ENCODE peak calls at places on chromosome 10, in nine cellular contexts. B, N, I, D, W, G, Q, Z and Y are unnamed samples.

GRCh38 chr10:29657719-29658274 is 23.0 kb upstream of the SVIL start:
- DNase-seq in Z (no peak), G (no peak), W (no peak), N (no peak), Q (peak; percentile 65), B (no peak), D (no peak), I (no peak), Y (no peak)

GRCh38 chr10:34254596-34254995 is 560.5 kb downstream of the PARD3 start:
- DNase-seq in B (peak; percentile 51), Z (no peak), G (no peak), W (no peak), I (no peak), N (no peak), D (no peak), Q (peak; percentile 94), Y (peak; percentile 31)

GRCh38 chr10:45418859-45419672 is 45.0 kb downstream of the ALOX5 start:
- DNase-seq in I (no peak), N (peak; percentile 79), D (peak; percentile 62), W (no peak), B (peak; percentile 77), Z (peak; percentile 82), Q (no peak), G (peak; percentile 83), Y (peak; percentile 29)

GRCh38 chr10:93060887-93061593 is 442 bp downstream of the CYP26C1 start:
- DNase-seq in B (no peak), G (no peak), N (peak; percentile 42), I (no peak), Q (no peak), Z (no peak), W (no peak), D (no peak), Y (no peak)

GRCh38 chr10:88651131-88651541 is 13.1 kb upstream of the LIPF start:
- DNase-seq in Z (no peak), I (no peak), B (no peak), Q (peak; percentile 86), W (no peak), D (no peak), G (no peak), N (no peak), Y (peak; percentile 83)

GRCh38 chr10:119443970-119444660 is 98.4 kb downstream of the RGS10 start:
- DNase-seq in W (no peak), G (no peak), N (no peak), I (no peak), D (no peak), Z (no peak), B (no peak), Q (no peak), Y (no peak)

GRCh38 chr10:30918651-30919050 is 113.0 kb downstream of the ZNF438 start:
- DNase-seq in B (no peak), Q (no peak), D (no peak), Z (no peak), G (no peak), N (no peak), I (no peak), W (no peak), Y (no peak)

GRCh38 chr10:68406111-68406814 is 814 bp downstream of the RUFY2 start:
- DNase-seq in B (peak; percentile 79), N (peak; percentile 82), Z (peak; percentile 87), I (peak; percentile 15), Q (peak; percentile 25), W (no peak), D (peak; percentile 39), G (peak; percentile 82), Y (peak; percentile 72)

GRCh38 chr10:26931223-26931622 is 70.5 kb upstream of the ABI1 start:
- DNase-seq in Q (no peak), G (no peak), W (no peak), D (no peak), B (no peak), Z (no peak), N (peak; percentile 83), I (no peak), Y (no peak)

GRCh38 chr10:132397036-132397541 is at the start of gene PWWP2B:
- DNase-seq in D (peak; percentile 38), Q (no peak), N (no peak), B (peak; percentile 55), W (no peak), Z (peak; percentile 70), G (peak; percentile 87), I (no peak), Y (peak; percentile 49)

GRCh38 chr10:123009105-123009805 is 449 bp downstream of the ACADSB start:
- DNase-seq in G (peak; percentile 68), D (peak; percentile 33), I (no peak), Q (no peak), W (no peak), B (peak; percentile 25), N (peak; percentile 34), Z (peak; percentile 51), Y (no peak)

GRCh38 chr10:11080564-11080984 is 62.9 kb downstream of the CELF2 start:
- DNase-seq in W (no peak), D (no peak), Q (no peak), G (no peak), B (no peak), I (no peak), N (no peak), Z (no peak), Y (no peak)

GRCh38 chr10:58952747-58953466 is 223.5 kb upstream of the PHYHIPL start:
- DNase-seq in B (peak; percentile 46), D (peak; percentile 44), I (peak; percentile 61), W (no peak), Q (peak; percentile 49), G (no peak), Z (peak; percentile 64), N (peak; percentile 74), Y (peak; percentile 51)

GRCh38 chr10:63003816-63004453 is 129.2 kb upstream of the NRBF2 start:
- DNase-seq in G (no peak), I (no peak), Q (peak; percentile 21), N (peak; percentile 35), B (no peak), W (no peak), D (no peak), Z (no peak), Y (no peak)

GRCh38 chr10:103709341-103709920 is 145.9 kb downstream of the SH3PXD2A start:
- DNase-seq in N (no peak), W (no peak), Z (no peak), I (no peak), G (no peak), D (no peak), Q (peak; percentile 75), B (no peak), Y (no peak)

GRCh38 chr10:122485670-122486069 is 24.3 kb downstream of the HTRA1 start:
- DNase-seq in I (no peak), B (peak; percentile 47), N (no peak), G (peak; percentile 5), D (no peak), Z (no peak), Q (no peak), W (no peak), Y (peak; percentile 91)

GRCh38 chr10:69051710-69052487 is 36.0 kb upstream of the SRGN start:
- DNase-seq in Z (peak; percentile 65), B (no peak), Q (no peak), G (no peak), W (no peak), I (no peak), D (no peak), N (peak; percentile 33), Y (no peak)

GRCh38 chr10:67575530-67575929 is 120.5 kb downstream of the CTNNA3 start:
- DNase-seq in G (no peak), N (no peak), W (no peak), Q (no peak), B (no peak), Z (no peak), D (no peak), I (no peak), Y (peak; percentile 2)

GRCh38 chr10:27748586-27748985 is 3.0 kb upstream of the MKX start:
- DNase-seq in I (no peak), B (no peak), Q (no peak), N (no peak), W (no peak), G (no peak), D (no peak), Z (no peak), Y (no peak)

GRCh38 chr10:79376078-79376628 is 28.9 kb downstream of the PPIF start:
- DNase-seq in W (no peak), N (no peak), G (no peak), Q (no peak), Z (no peak), D (no peak), I (no peak), B (no peak), Y (no peak)

GRCh38 chr10:68828833-68829232 is 1.5 kb downstream of the STOX1 start:
- DNase-seq in B (no peak), Q (no peak), N (peak; percentile 11), I (no peak), W (no peak), D (no peak), G (no peak), Z (no peak), Y (no peak)

GRCh38 chr10:104640339-104641149 is 546 bp upstream of the SORCS3 start:
- DNase-seq in Z (peak; percentile 61), B (no peak), N (peak; percentile 38), D (no peak), G (no peak), W (no peak), Q (no peak), I (no peak), Y (no peak)

GRCh38 chr10:117541909-117542705 is 439 bp upstream of the EMX2 start:
- DNase-seq in W (no peak), Z (peak; percentile 96), G (no peak), Q (peak; percentile 10), B (no peak), D (no peak), N (peak; percentile 95), I (no peak), Y (peak; percentile 96)
- H3K4me3 ChIP-seq in W (peak overlapping the region; percentile 45), Z (peak overlapping the region; percentile 83), G (no peak overlapping the region), Q (no peak overlapping the region), B (no peak overlapping the region), D (peak overlapping the region; percentile 30), N (peak overlapping the region; percentile 68), I (peak overlapping the region; percentile 7), Y (peak overlapping the region; percentile 66)

GRCh38 chr10:6091630-6092029 is 2.8 kb downstream of the RBM17 start:
- DNase-seq in I (no peak), B (peak; percentile 15), Z (peak; percentile 22), D (no peak), W (no peak), G (no peak), Q (no peak), N (no peak), Y (no peak)
- TF ChIP-seq CTCF in I (no peak), B (no peak), Z (no peak), D (no peak), W (no peak), G (no peak), Q (no peak), N (no peak), Y (no peak)

GRCh38 chr10:95873139-95873538 is 34.6 kb upstream of the CC2D2B start:
- DNase-seq in Z (no peak), N (no peak), B (no peak), W (no peak), D (no peak), I (no peak), Q (no peak), G (no peak), Y (no peak)
- H3K4me3 ChIP-seq in Z (no peak overlapping the region), N (no peak overlapping the region), B (no peak overlapping the region), W (no peak overlapping the region), D (no peak overlapping the region), I (no peak overlapping the region), Q (no peak overlapping the region), G (no peak overlapping the region), Y (no peak overlapping the region)

GRCh38 chr10:44284198-44285084 is 100.5 kb downstream of the CXCL12 start:
- DNase-seq in I (no peak), B (no peak), Q (no peak), D (no peak), Z (no peak), W (no peak), G (no peak), N (no peak), Y (no peak)
- TF ChIP-seq CTCF in I (no peak), B (no peak), Q (no peak), D (no peak), Z (no peak), W (no peak), G (no peak), N (no peak), Y (no peak)